ENCODE peak calls at places on chromosome 12, in ten cellular contexts. X is stomach; V is foreskin fibroblast; B is HTR-8/SVneo; O is iris pigment epithelial cell; Z is fibroblast of lung; E is stimulated activated CD8-positive, alpha-beta memory T cell treated with anti-CD3 and anti-CD28 coated beads, Interleukin-2, amount 100 ng/mL, for 48 hours; W is T-helper 2 cell; I is AG10803; J is NCI-H524. U is an unnamed sample.

GRCh38 chr12:47739959-47740358 is 14.7 kb upstream of the ENDOU start:
- DNase-seq in W (no peak), E (no peak), Z (no peak), O (no peak), B (no peak), X (no peak), V (no peak), J (no peak), I (no peak), U (no peak)

GRCh38 chr12:52740591-52740990 is 36.6 kb downstream of the KRT76 start:
- DNase-seq in W (no peak), J (peak; percentile 56), I (no peak), X (no peak), B (no peak), V (no peak), Z (no peak), E (no peak), O (peak; percentile 15), U (no peak)

GRCh38 chr12:111180830-111181726 is 187.8 kb downstream of the PHETA1 start:
- DNase-seq in Z (no peak), X (peak; percentile 53), E (no peak), J (peak; percentile 73), V (peak; percentile 62), I (peak; percentile 37), B (peak; percentile 33), W (no peak), O (peak; percentile 57), U (no peak)

GRCh38 chr12:8081228-8081920 is 700 bp upstream of the NECAP1 start:
- DNase-seq in B (no peak), O (peak; percentile 8), J (no peak), V (no peak), Z (no peak), E (no peak), W (peak; percentile 73), I (no peak), X (no peak), U (no peak)

GRCh38 chr12:3214508-3215365 is 137.6 kb downstream of the TSPAN9 start:
- DNase-seq in Z (no peak), I (no peak), O (no peak), B (no peak), J (peak; percentile 25), W (no peak), E (no peak), V (no peak), X (no peak), U (no peak)

GRCh38 chr12:480831-481230 is 21.1 kb downstream of the B4GALNT3 start:
- DNase-seq in X (no peak), Z (peak; percentile 91), J (no peak), B (no peak), W (no peak), E (no peak), I (no peak), V (no peak), O (no peak), U (no peak)

GRCh38 chr12:50739611-50740010 is 24.3 kb upstream of the ATF1 start:
- DNase-seq in E (no peak), X (no peak), V (no peak), O (no peak), J (no peak), B (no peak), W (no peak), I (no peak), Z (no peak), U (no peak)

GRCh38 chr12:66620026-66620425 is 58.9 kb downstream of the GRIP1 start:
- DNase-seq in I (no peak), X (no peak), W (no peak), B (no peak), Z (peak; percentile 38), O (peak; percentile 4), V (no peak), E (no peak), J (no peak), U (no peak)

GRCh38 chr12:81075539-81075938 is 2.3 kb upstream of the ACSS3 start:
- DNase-seq in I (no peak), V (no peak), W (no peak), X (no peak), O (no peak), E (no peak), J (no peak), Z (no peak), B (no peak), U (no peak)